ENCODE peak calls at places on chromosomes 2 and 18, in six cellular contexts. G, Q, H, M, K and V are unnamed samples.

GRCh38 chr2:30990176-30990575 is 148.1 kb downstream of the GALNT14 start:
- DNase-seq in G (no peak), Q (no peak), H (no peak), M (no peak), K (no peak), V (no peak)

GRCh38 chr2:29196792-29197788 is 81.9 kb downstream of the CLIP4 start:
- DNase-seq in G (peak; percentile 82), Q (peak; percentile 68), H (peak; percentile 77), M (peak; percentile 71), K (peak; percentile 61), V (peak; percentile 51)

GRCh38 chr2:74573747-74574562 is 19.4 kb downstream of the DOK1 start:
- DNase-seq in G (no peak), Q (peak; percentile 57), H (peak; percentile 22), M (no peak), K (peak; percentile 82), V (peak; percentile 60)

GRCh38 chr18:12253517-12254136 is 534 bp upstream of the CIDEA start:
- DNase-seq in G (no peak), Q (peak; percentile 26), H (no peak), M (peak; percentile 65), K (no peak), V (no peak)

GRCh38 chr2:79832540-79833234 is 319.8 kb downstream of the CTNNA2 start:
- DNase-seq in G (no peak), Q (no peak), H (no peak), M (no peak), K (no peak), V (no peak)

GRCh38 chr2:105643405-105644173 is 101.1 kb upstream of the NCK2 start:
- DNase-seq in G (no peak), Q (peak; percentile 7), H (no peak), M (no peak), K (no peak), V (no peak)

GRCh38 chr2:7825591-7826312 is 856.1 kb upstream of the ID2 start:
- DNase-seq in G (no peak), Q (no peak), H (peak; percentile 83), M (no peak), K (peak; percentile 53), V (peak; percentile 58)

GRCh38 chr2:105886029-105886454 is 141.3 kb downstream of the NCK2 start:
- DNase-seq in G (no peak), Q (peak; percentile 59), H (no peak), M (no peak), K (peak; percentile 56), V (peak; percentile 24)

GRCh38 chr18:22846088-22846683 is 86.9 kb upstream of the RBBP8 start:
- DNase-seq in G (no peak), Q (peak; percentile 34), H (no peak), M (no peak), K (peak; percentile 42), V (no peak)